ENCODE peak calls at places on chromosomes 11 and 22, in ten cellular contexts. One of them, this sample, is unnamed.

GRCh38 chr22:45268167-45268957 is 16.4 kb upstream of the UPK3A start:
- DNase-seq in T-helper 9 cell: peak
- DNase-seq in DMS53: peak
- DNase-seq in MM.1S: no peak
- DNase-seq in activated CD4-positive, alpha-beta T cell treated with anti-CD3 and anti-CD28 coated beads, Interleukin-2, amount 10 ng/mL, durations not matched to agents 7 days and 5 days: no peak
- DNase-seq in NCI-H2081: no peak
- DNase-seq in cardiac muscle cell: peak
- DNase-seq in GDM1: no peak
- DNase-seq in left ventricle myocardium superior: peak
- DNase-seq in LoVo: peak
- DNase-seq in this sample: no peak

GRCh38 chr11:44244649-44245308 is 65.2 kb downstream of the ALX4 start:
- DNase-seq in T-helper 9 cell: no peak
- DNase-seq in DMS53: no peak
- DNase-seq in MM.1S: no peak
- DNase-seq in activated CD4-positive, alpha-beta T cell treated with anti-CD3 and anti-CD28 coated beads, Interleukin-2, amount 10 ng/mL, durations not matched to agents 7 days and 5 days: no peak
- DNase-seq in NCI-H2081: no peak
- DNase-seq in cardiac muscle cell: peak
- DNase-seq in GDM1: no peak
- DNase-seq in left ventricle myocardium superior: no peak
- DNase-seq in LoVo: no peak
- DNase-seq in this sample: no peak

GRCh38 chr11:70820311-70820710 is 422.0 kb downstream of the CTTN start:
- DNase-seq in T-helper 9 cell: no peak
- DNase-seq in DMS53: no peak
- DNase-seq in MM.1S: no peak
- DNase-seq in activated CD4-positive, alpha-beta T cell treated with anti-CD3 and anti-CD28 coated beads, Interleukin-2, amount 10 ng/mL, durations not matched to agents 7 days and 5 days: no peak
- DNase-seq in NCI-H2081: no peak
- DNase-seq in cardiac muscle cell: no peak
- DNase-seq in GDM1: no peak
- DNase-seq in left ventricle myocardium superior: no peak
- DNase-seq in LoVo: no peak
- DNase-seq in this sample: no peak

GRCh38 chr11:126345759-126346585 is 9.5 kb upstream of the ST3GAL4 start:
- DNase-seq in T-helper 9 cell: no peak
- DNase-seq in DMS53: peak
- DNase-seq in MM.1S: no peak
- DNase-seq in activated CD4-positive, alpha-beta T cell treated with anti-CD3 and anti-CD28 coated beads, Interleukin-2, amount 10 ng/mL, durations not matched to agents 7 days and 5 days: no peak
- DNase-seq in NCI-H2081: no peak
- DNase-seq in cardiac muscle cell: peak
- DNase-seq in GDM1: peak
- DNase-seq in left ventricle myocardium superior: peak
- DNase-seq in LoVo: peak
- DNase-seq in this sample: no peak

GRCh38 chr11:63622318-63622717 is 8.1 kb upstream of the PLAAT3 start:
- DNase-seq in T-helper 9 cell: no peak
- DNase-seq in DMS53: peak
- DNase-seq in MM.1S: no peak
- DNase-seq in activated CD4-positive, alpha-beta T cell treated with anti-CD3 and anti-CD28 coated beads, Interleukin-2, amount 10 ng/mL, durations not matched to agents 7 days and 5 days: no peak
- DNase-seq in NCI-H2081: no peak
- DNase-seq in cardiac muscle cell: no peak
- DNase-seq in GDM1: no peak
- DNase-seq in left ventricle myocardium superior: no peak
- DNase-seq in LoVo: no peak
- DNase-seq in this sample: no peak

GRCh38 chr22:44088976-44089570 is 65.0 kb downstream of the PARVB start:
- DNase-seq in T-helper 9 cell: no peak
- DNase-seq in DMS53: no peak
- DNase-seq in MM.1S: no peak
- DNase-seq in activated CD4-positive, alpha-beta T cell treated with anti-CD3 and anti-CD28 coated beads, Interleukin-2, amount 10 ng/mL, durations not matched to agents 7 days and 5 days: no peak
- DNase-seq in NCI-H2081: no peak
- DNase-seq in cardiac muscle cell: no peak
- DNase-seq in GDM1: no peak
- DNase-seq in left ventricle myocardium superior: peak
- DNase-seq in LoVo: no peak
- DNase-seq in this sample: no peak

GRCh38 chr11:88555018-88555828 is 217.7 kb upstream of the CTSC start:
- DNase-seq in T-helper 9 cell: no peak
- DNase-seq in DMS53: peak
- DNase-seq in MM.1S: no peak
- DNase-seq in activated CD4-positive, alpha-beta T cell treated with anti-CD3 and anti-CD28 coated beads, Interleukin-2, amount 10 ng/mL, durations not matched to agents 7 days and 5 days: no peak
- DNase-seq in NCI-H2081: peak
- DNase-seq in cardiac muscle cell: peak
- DNase-seq in GDM1: no peak
- DNase-seq in left ventricle myocardium superior: no peak
- DNase-seq in LoVo: peak
- DNase-seq in this sample: no peak

GRCh38 chr22:20887375-20887774 is 28.6 kb downstream of the SNAP29 start:
- DNase-seq in T-helper 9 cell: no peak
- DNase-seq in DMS53: peak
- DNase-seq in MM.1S: no peak
- DNase-seq in activated CD4-positive, alpha-beta T cell treated with anti-CD3 and anti-CD28 coated beads, Interleukin-2, amount 10 ng/mL, durations not matched to agents 7 days and 5 days: no peak
- DNase-seq in NCI-H2081: no peak
- DNase-seq in cardiac muscle cell: no peak
- DNase-seq in GDM1: no peak
- DNase-seq in left ventricle myocardium superior: no peak
- DNase-seq in LoVo: no peak
- DNase-seq in this sample: no peak

GRCh38 chr11:2203440-2204259 is 32.0 kb upstream of the TH start:
- DNase-seq in T-helper 9 cell: no peak
- DNase-seq in DMS53: no peak
- DNase-seq in MM.1S: no peak
- DNase-seq in activated CD4-positive, alpha-beta T cell treated with anti-CD3 and anti-CD28 coated beads, Interleukin-2, amount 10 ng/mL, durations not matched to agents 7 days and 5 days: no peak
- DNase-seq in NCI-H2081: no peak
- DNase-seq in cardiac muscle cell: no peak
- DNase-seq in GDM1: no peak
- DNase-seq in left ventricle myocardium superior: no peak
- DNase-seq in LoVo: no peak
- DNase-seq in this sample: no peak

GRCh38 chr11:108958446-108959123 is 293.7 kb downstream of the DDX10 start:
- DNase-seq in T-helper 9 cell: no peak
- DNase-seq in DMS53: peak
- DNase-seq in MM.1S: peak
- DNase-seq in activated CD4-positive, alpha-beta T cell treated with anti-CD3 and anti-CD28 coated beads, Interleukin-2, amount 10 ng/mL, durations not matched to agents 7 days and 5 days: no peak
- DNase-seq in NCI-H2081: no peak
- DNase-seq in cardiac muscle cell: peak
- DNase-seq in GDM1: no peak
- DNase-seq in left ventricle myocardium superior: no peak
- DNase-seq in LoVo: no peak
- DNase-seq in this sample: no peak

GRCh38 chr22:42939451-42939881 is 75.5 kb downstream of the PACSIN2 start:
- DNase-seq in T-helper 9 cell: no peak
- DNase-seq in DMS53: peak
- DNase-seq in MM.1S: no peak
- DNase-seq in activated CD4-positive, alpha-beta T cell treated with anti-CD3 and anti-CD28 coated beads, Interleukin-2, amount 10 ng/mL, durations not matched to agents 7 days and 5 days: no peak
- DNase-seq in NCI-H2081: no peak
- DNase-seq in cardiac muscle cell: no peak
- DNase-seq in GDM1: no peak
- DNase-seq in left ventricle myocardium superior: no peak
- DNase-seq in LoVo: peak
- DNase-seq in this sample: no peak

GRCh38 chr11:101915811-101916291 is 471 bp downstream of the ANGPTL5 start:
- DNase-seq in T-helper 9 cell: no peak
- DNase-seq in DMS53: peak
- DNase-seq in MM.1S: peak
- DNase-seq in activated CD4-positive, alpha-beta T cell treated with anti-CD3 and anti-CD28 coated beads, Interleukin-2, amount 10 ng/mL, durations not matched to agents 7 days and 5 days: no peak
- DNase-seq in NCI-H2081: peak
- DNase-seq in cardiac muscle cell: peak
- DNase-seq in GDM1: no peak
- DNase-seq in left ventricle myocardium superior: no peak
- DNase-seq in LoVo: no peak
- DNase-seq in this sample: no peak

GRCh38 chr11:25527841-25528240 is 804.1 kb upstream of the ANO3 start:
- DNase-seq in T-helper 9 cell: no peak
- DNase-seq in DMS53: no peak
- DNase-seq in MM.1S: no peak
- DNase-seq in activated CD4-positive, alpha-beta T cell treated with anti-CD3 and anti-CD28 coated beads, Interleukin-2, amount 10 ng/mL, durations not matched to agents 7 days and 5 days: no peak
- DNase-seq in NCI-H2081: no peak
- DNase-seq in cardiac muscle cell: no peak
- DNase-seq in GDM1: no peak
- DNase-seq in left ventricle myocardium superior: no peak
- DNase-seq in LoVo: no peak
- DNase-seq in this sample: no peak

GRCh38 chr11:250740-251299 is 14.0 kb downstream of the PSMD13 start:
- DNase-seq in T-helper 9 cell: peak
- DNase-seq in DMS53: peak
- DNase-seq in MM.1S: peak
- DNase-seq in activated CD4-positive, alpha-beta T cell treated with anti-CD3 and anti-CD28 coated beads, Interleukin-2, amount 10 ng/mL, durations not matched to agents 7 days and 5 days: peak
- DNase-seq in NCI-H2081: peak
- DNase-seq in cardiac muscle cell: peak
- DNase-seq in GDM1: peak
- DNase-seq in left ventricle myocardium superior: peak
- DNase-seq in LoVo: no peak
- DNase-seq in this sample: peak

GRCh38 chr11:12564012-12564411 is 110.2 kb upstream of the TEAD1 start:
- DNase-seq in T-helper 9 cell: no peak
- DNase-seq in DMS53: no peak
- DNase-seq in MM.1S: no peak
- DNase-seq in activated CD4-positive, alpha-beta T cell treated with anti-CD3 and anti-CD28 coated beads, Interleukin-2, amount 10 ng/mL, durations not matched to agents 7 days and 5 days: no peak
- DNase-seq in NCI-H2081: no peak
- DNase-seq in cardiac muscle cell: no peak
- DNase-seq in GDM1: no peak
- DNase-seq in left ventricle myocardium superior: no peak
- DNase-seq in LoVo: no peak
- DNase-seq in this sample: no peak

GRCh38 chr11:72430743-72431570 is 3.4 kb downstream of the CLPB start:
- DNase-seq in T-helper 9 cell: peak
- DNase-seq in DMS53: peak
- DNase-seq in MM.1S: peak
- DNase-seq in activated CD4-positive, alpha-beta T cell treated with anti-CD3 and anti-CD28 coated beads, Interleukin-2, amount 10 ng/mL, durations not matched to agents 7 days and 5 days: peak
- DNase-seq in NCI-H2081: peak
- DNase-seq in cardiac muscle cell: peak
- DNase-seq in GDM1: peak
- DNase-seq in left ventricle myocardium superior: peak
- DNase-seq in LoVo: peak
- DNase-seq in this sample: peak

GRCh38 chr22:48893288-48894063 is 934.2 kb downstream of the BRD1 start:
- DNase-seq in T-helper 9 cell: no peak
- DNase-seq in DMS53: no peak
- DNase-seq in MM.1S: no peak
- DNase-seq in activated CD4-positive, alpha-beta T cell treated with anti-CD3 and anti-CD28 coated beads, Interleukin-2, amount 10 ng/mL, durations not matched to agents 7 days and 5 days: no peak
- DNase-seq in NCI-H2081: no peak
- DNase-seq in cardiac muscle cell: no peak
- DNase-seq in GDM1: no peak
- DNase-seq in left ventricle myocardium superior: no peak
- DNase-seq in LoVo: no peak
- DNase-seq in this sample: no peak

GRCh38 chr11:443542-444199 is 1.9 kb upstream of the ANO9 start:
- DNase-seq in T-helper 9 cell: no peak
- DNase-seq in DMS53: peak
- DNase-seq in MM.1S: no peak
- DNase-seq in activated CD4-positive, alpha-beta T cell treated with anti-CD3 and anti-CD28 coated beads, Interleukin-2, amount 10 ng/mL, durations not matched to agents 7 days and 5 days: no peak
- DNase-seq in NCI-H2081: no peak
- DNase-seq in cardiac muscle cell: no peak
- DNase-seq in GDM1: no peak
- DNase-seq in left ventricle myocardium superior: peak
- DNase-seq in LoVo: no peak
- DNase-seq in this sample: no peak

GRCh38 chr11:75577198-75577597 is 15.1 kb downstream of the SERPINH1 start:
- DNase-seq in T-helper 9 cell: peak
- DNase-seq in DMS53: peak
- DNase-seq in MM.1S: peak
- DNase-seq in activated CD4-positive, alpha-beta T cell treated with anti-CD3 and anti-CD28 coated beads, Interleukin-2, amount 10 ng/mL, durations not matched to agents 7 days and 5 days: peak
- DNase-seq in NCI-H2081: no peak
- DNase-seq in cardiac muscle cell: no peak
- DNase-seq in GDM1: no peak
- DNase-seq in left ventricle myocardium superior: peak
- DNase-seq in LoVo: no peak
- DNase-seq in this sample: peak

GRCh38 chr11:2137202-2138071 is 1.8 kb downstream of the IGF2 start:
- DNase-seq in T-helper 9 cell: no peak
- DNase-seq in DMS53: no peak
- DNase-seq in MM.1S: no peak
- DNase-seq in activated CD4-positive, alpha-beta T cell treated with anti-CD3 and anti-CD28 coated beads, Interleukin-2, amount 10 ng/mL, durations not matched to agents 7 days and 5 days: no peak
- DNase-seq in NCI-H2081: no peak
- DNase-seq in cardiac muscle cell: peak
- DNase-seq in GDM1: no peak
- DNase-seq in left ventricle myocardium superior: peak
- DNase-seq in LoVo: peak
- DNase-seq in this sample: no peak

GRCh38 chr22:46914916-46915894 is 152.8 kb downstream of the TBC1D22A start:
- DNase-seq in T-helper 9 cell: no peak
- DNase-seq in DMS53: peak
- DNase-seq in MM.1S: peak
- DNase-seq in activated CD4-positive, alpha-beta T cell treated with anti-CD3 and anti-CD28 coated beads, Interleukin-2, amount 10 ng/mL, durations not matched to agents 7 days and 5 days: no peak
- DNase-seq in NCI-H2081: no peak
- DNase-seq in cardiac muscle cell: no peak
- DNase-seq in GDM1: no peak
- DNase-seq in left ventricle myocardium superior: no peak
- DNase-seq in LoVo: no peak
- DNase-seq in this sample: no peak

GRCh38 chr11:70747285-70747684 is 349.0 kb downstream of the CTTN start:
- DNase-seq in T-helper 9 cell: no peak
- DNase-seq in DMS53: no peak
- DNase-seq in MM.1S: no peak
- DNase-seq in activated CD4-positive, alpha-beta T cell treated with anti-CD3 and anti-CD28 coated beads, Interleukin-2, amount 10 ng/mL, durations not matched to agents 7 days and 5 days: no peak
- DNase-seq in NCI-H2081: no peak
- DNase-seq in cardiac muscle cell: no peak
- DNase-seq in GDM1: no peak
- DNase-seq in left ventricle myocardium superior: no peak
- DNase-seq in LoVo: no peak
- DNase-seq in this sample: no peak

GRCh38 chr22:28925916-28926315 is 42.5 kb downstream of the ZNRF3 start:
- DNase-seq in T-helper 9 cell: no peak
- DNase-seq in DMS53: no peak
- DNase-seq in MM.1S: no peak
- DNase-seq in activated CD4-positive, alpha-beta T cell treated with anti-CD3 and anti-CD28 coated beads, Interleukin-2, amount 10 ng/mL, durations not matched to agents 7 days and 5 days: no peak
- DNase-seq in NCI-H2081: no peak
- DNase-seq in cardiac muscle cell: no peak
- DNase-seq in GDM1: no peak
- DNase-seq in left ventricle myocardium superior: no peak
- DNase-seq in LoVo: no peak
- DNase-seq in this sample: no peak

GRCh38 chr11:129917231-129917630 is 21.9 kb upstream of the NFRKB start:
- DNase-seq in T-helper 9 cell: no peak
- DNase-seq in DMS53: no peak
- DNase-seq in MM.1S: no peak
- DNase-seq in activated CD4-positive, alpha-beta T cell treated with anti-CD3 and anti-CD28 coated beads, Interleukin-2, amount 10 ng/mL, durations not matched to agents 7 days and 5 days: no peak
- DNase-seq in NCI-H2081: no peak
- DNase-seq in cardiac muscle cell: no peak
- DNase-seq in GDM1: no peak
- DNase-seq in left ventricle myocardium superior: no peak
- DNase-seq in LoVo: no peak
- DNase-seq in this sample: no peak

GRCh38 chr11:12285811-12286222 is 91.6 kb upstream of the PARVA start:
- DNase-seq in T-helper 9 cell: no peak
- DNase-seq in DMS53: no peak
- DNase-seq in MM.1S: no peak
- DNase-seq in activated CD4-positive, alpha-beta T cell treated with anti-CD3 and anti-CD28 coated beads, Interleukin-2, amount 10 ng/mL, durations not matched to agents 7 days and 5 days: no peak
- DNase-seq in NCI-H2081: no peak
- DNase-seq in cardiac muscle cell: peak
- DNase-seq in GDM1: no peak
- DNase-seq in left ventricle myocardium superior: no peak
- DNase-seq in LoVo: no peak
- DNase-seq in this sample: no peak

GRCh38 chr11:75262961-75263852 is 22.6 kb downstream of the TPBGL start:
- DNase-seq in T-helper 9 cell: no peak
- DNase-seq in DMS53: no peak
- DNase-seq in MM.1S: no peak
- DNase-seq in activated CD4-positive, alpha-beta T cell treated with anti-CD3 and anti-CD28 coated beads, Interleukin-2, amount 10 ng/mL, durations not matched to agents 7 days and 5 days: no peak
- DNase-seq in NCI-H2081: no peak
- DNase-seq in cardiac muscle cell: no peak
- DNase-seq in GDM1: no peak
- DNase-seq in left ventricle myocardium superior: no peak
- DNase-seq in LoVo: no peak
- DNase-seq in this sample: no peak

GRCh38 chr11:73356979-73357739 is 19.0 kb upstream of the RELT start:
- DNase-seq in T-helper 9 cell: no peak
- DNase-seq in DMS53: no peak
- DNase-seq in MM.1S: no peak
- DNase-seq in activated CD4-positive, alpha-beta T cell treated with anti-CD3 and anti-CD28 coated beads, Interleukin-2, amount 10 ng/mL, durations not matched to agents 7 days and 5 days: no peak
- DNase-seq in NCI-H2081: no peak
- DNase-seq in cardiac muscle cell: no peak
- DNase-seq in GDM1: no peak
- DNase-seq in left ventricle myocardium superior: no peak
- DNase-seq in LoVo: no peak
- DNase-seq in this sample: no peak

GRCh38 chr22:27463121-27463520 is 338.4 kb downstream of the MN1 start:
- DNase-seq in T-helper 9 cell: no peak
- DNase-seq in DMS53: no peak
- DNase-seq in MM.1S: no peak
- DNase-seq in activated CD4-positive, alpha-beta T cell treated with anti-CD3 and anti-CD28 coated beads, Interleukin-2, amount 10 ng/mL, durations not matched to agents 7 days and 5 days: no peak
- DNase-seq in NCI-H2081: no peak
- DNase-seq in cardiac muscle cell: no peak
- DNase-seq in GDM1: no peak
- DNase-seq in left ventricle myocardium superior: no peak
- DNase-seq in LoVo: no peak
- DNase-seq in this sample: no peak